ENCODE peak calls at places on chromosomes 11 and 22, in six cellular contexts. F is retina, G is GM13976, W is iris pigment epithelial cell, T is astrocyte of the spinal cord, A is kidney glomerular epithelial cell. Q is an unnamed sample.

GRCh38 chr11:12358302-12359188 is 18.8 kb upstream of the PARVA start:
- DNase-seq in A (no peak), F (no peak), W (no peak), T (no peak), G (no peak), Q (no peak)

GRCh38 chr11:28343304-28344233 is 235.4 kb downstream of the METTL15 start:
- DNase-seq in F (no peak), A (peak), W (peak), G (no peak), T (peak), Q (no peak)

GRCh38 chr22:38706101-38706884 is 549 bp downstream of the GTPBP1 start:
- DNase-seq in G (peak), W (peak), F (peak), T (peak), A (no peak), Q (peak)

GRCh38 chr22:49894321-49895072 is 23.7 kb downstream of the ALG12 start:
- DNase-seq in T (no peak), F (no peak), A (no peak), W (no peak), G (no peak), Q (no peak)

GRCh38 chr11:78234006-78234405 is 45.3 kb downstream of the USP35 start:
- DNase-seq in F (no peak), A (no peak), T (no peak), G (no peak), W (no peak), Q (no peak)

GRCh38 chr11:75270896-75271415 is 30.4 kb downstream of the TPBGL start:
- DNase-seq in A (no peak), F (no peak), G (no peak), W (peak), T (no peak), Q (no peak)

GRCh38 chr11:86219291-86220193 is 25.0 kb upstream of the EED start:
- DNase-seq in T (no peak), A (no peak), G (no peak), W (no peak), F (no peak), Q (no peak)

GRCh38 chr22:29580200-29580810 is 608 bp downstream of the NIPSNAP1 start:
- DNase-seq in F (peak), G (peak), A (no peak), T (no peak), W (no peak), Q (peak)

GRCh38 chr11:112511271-112511670 is 250.6 kb upstream of the PLET1 start:
- DNase-seq in A (peak), T (no peak), F (no peak), W (peak), G (no peak), Q (no peak)

GRCh38 chr11:19777342-19778102 is 64.9 kb downstream of the NAV2 start:
- DNase-seq in G (peak), F (peak), A (peak), T (peak), W (peak), Q (peak)

GRCh38 chr11:57126766-57127400 is 54.9 kb upstream of the LRRC55 start:
- DNase-seq in W (peak), A (no peak), G (no peak), T (no peak), F (no peak), Q (no peak)

GRCh38 chr11:128552783-128553661 is 34.3 kb downstream of the ETS1 start:
- DNase-seq in T (peak), F (no peak), W (peak), G (peak), A (peak), Q (peak)

GRCh38 chr11:92152245-92152644 is 72.4 kb upstream of the FAT3 start:
- DNase-seq in G (no peak), T (no peak), F (no peak), W (no peak), A (no peak), Q (no peak)